ENCODE peak calls at places on chromosomes 5 and 9, in six cellular contexts. H is neural progenitor cell; R is psoas muscle; V is CD4-positive, alpha-beta memory T cell; F is CD4-positive, CD25-positive, alpha-beta regulatory T cell; E is tibial nerve. U is an unnamed sample.

GRCh38 chr5:102313907-102314306 is 17.8 kb upstream of the SLCO4C1 start:
- DNase-seq in R (no peak), E (no peak), F (no peak), H (peak; percentile 5), V (no peak), U (no peak)

GRCh38 chr9:137506274-137506673 is 43.9 kb downstream of the PNPLA7 start:
- DNase-seq in E (no peak), H (no peak), R (no peak), V (no peak), F (no peak), U (no peak)

GRCh38 chr5:83125560-83125959 is 48.2 kb downstream of the XRCC4 start:
- DNase-seq in R (no peak), E (no peak), H (no peak), V (no peak), F (no peak), U (no peak)

GRCh38 chr9:137280478-137281344 is 3.2 kb downstream of the TOR4A start:
- DNase-seq in E (no peak), R (peak; percentile 26), V (no peak), H (peak; percentile 82), F (no peak), U (no peak)

GRCh38 chr5:3190930-3191329 is 404.7 kb upstream of the IRX1 start:
- DNase-seq in F (no peak), V (no peak), E (no peak), R (no peak), H (no peak), U (no peak)

GRCh38 chr5:125486634-125487033 is 740.2 kb upstream of the ZNF608 start:
- DNase-seq in R (no peak), H (no peak), F (no peak), V (no peak), E (no peak), U (no peak)

GRCh38 chr5:150265984-150266383 is 23.6 kb downstream of the CAMK2A start:
- DNase-seq in E (no peak), H (no peak), F (no peak), R (no peak), V (no peak), U (no peak)

GRCh38 chr5:16152601-16153568 is 26.7 kb downstream of the MARCHF11 start:
- DNase-seq in R (no peak), V (no peak), E (no peak), F (no peak), H (no peak), U (no peak)

GRCh38 chr5:37370550-37370863 is 399 bp downstream of the NUP155 start:
- DNase-seq in E (no peak), H (no peak), F (no peak), V (no peak), R (no peak), U (no peak)

GRCh38 chr9:111759762-111760639 is 34.7 kb downstream of the SHOC1 start:
- DNase-seq in E (no peak), V (peak; percentile 70), F (peak; percentile 74), H (peak; percentile 60), R (no peak), U (peak; percentile 74)

GRCh38 chr5:134175874-134176522 is 752 bp downstream of the SKP1 start:
- DNase-seq in E (no peak), R (no peak), V (no peak), H (no peak), F (no peak), U (no peak)

GRCh38 chr9:4297795-4298254 is 2.0 kb downstream of the GLIS3 start:
- DNase-seq in F (peak; percentile 21), E (peak; percentile 16), V (peak; percentile 28), H (peak; percentile 94), R (peak; percentile 72), U (no peak)

GRCh38 chr9:109652971-109653370 is 127.0 kb upstream of the PALM2AKAP2 start:
- DNase-seq in V (no peak), H (peak; percentile 22), R (no peak), E (no peak), F (no peak), U (no peak)

GRCh38 chr9:19162956-19163355 is 35.7 kb upstream of the PLIN2 start:
- DNase-seq in F (no peak), V (no peak), H (no peak), R (peak; percentile 60), E (no peak), U (no peak)

GRCh38 chr5:55601209-55601618 is 66.5 kb upstream of the PLPP1 start:
- DNase-seq in E (peak; percentile 63), R (peak; percentile 76), F (no peak), H (peak; percentile 57), V (no peak), U (no peak)

GRCh38 chr9:32665101-32665500 is 29.6 kb upstream of the TAF1L start:
- DNase-seq in H (no peak), F (no peak), E (no peak), V (no peak), R (no peak), U (no peak)

GRCh38 chr5:69271376-69271775 is 36.7 kb downstream of the CDK7 start:
- DNase-seq in F (no peak), V (no peak), R (no peak), E (no peak), H (no peak), U (no peak)

GRCh38 chr9:125829743-125830142 is 82.6 kb downstream of the PBX3 start:
- DNase-seq in V (peak; percentile 66), R (no peak), H (no peak), E (no peak), F (peak; percentile 61), U (no peak)

GRCh38 chr5:180082633-180083420 is 11.3 kb upstream of the RNF130 start:
- DNase-seq in R (no peak), V (no peak), E (no peak), H (peak; percentile 95), F (no peak), U (no peak)

DNA sequence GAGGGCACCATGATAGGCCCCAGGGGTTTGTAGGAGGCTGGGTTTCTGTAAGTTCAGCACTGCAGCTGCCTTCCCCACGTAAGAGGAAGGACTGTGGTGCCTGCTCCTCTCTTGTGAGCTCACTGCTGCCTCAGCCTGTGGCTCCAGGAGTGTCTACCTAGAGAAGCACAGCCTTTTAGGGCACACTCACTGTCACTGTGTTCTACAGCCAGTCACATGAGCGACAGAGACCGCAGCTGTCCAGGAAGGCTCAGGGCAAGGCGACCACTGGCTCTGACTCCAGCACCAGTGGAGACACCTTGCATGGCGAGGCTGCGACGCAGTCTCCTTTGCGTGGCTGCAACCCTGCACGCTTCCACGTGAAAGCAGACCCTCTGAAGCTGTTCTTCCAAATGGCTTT is 72.8 kb downstream of the OTULIN start:
- DNase-seq in R (no peak), F (no peak), H (no peak), V (no peak), E (no peak), U (no peak)
- H3K27ac ChIP-seq in R (peak overlapping the region; percentile 66), F (no peak overlapping the region), H (no peak overlapping the region), V (no peak overlapping the region), E (no peak overlapping the region), U (no peak overlapping the region)

GRCh38 chr9:126962336-126962735 is 47.8 kb downstream of the RALGPS1 start:
- DNase-seq in V (no peak), F (no peak), R (no peak), H (no peak), E (no peak), U (no peak)
- H3K27ac ChIP-seq in V (no peak overlapping the region), F (no peak overlapping the region), R (peak overlapping the region; percentile 37), H (no peak overlapping the region), E (no peak overlapping the region), U (no peak overlapping the region)

GRCh38 chr9:70413798-70414775 is at the start of gene KLF9:
- DNase-seq in E (peak; percentile 90), R (peak; percentile 95), H (peak; percentile 87), V (peak; percentile 97), F (peak; percentile 95), U (peak; percentile 92)
- H3K27ac ChIP-seq in E (peak within 1 kb of the TSS; percentile 100), R (peak within 1 kb of the TSS; percentile 100), H (no peak within 1 kb of the TSS), V (peak within 1 kb of the TSS; percentile 98), F (peak within 1 kb of the TSS; percentile 97), U (peak within 1 kb of the TSS; percentile 100)

GRCh38 chr5:95728494-95729114 is 2.5 kb upstream of the RHOBTB3 start:
- DNase-seq in F (no peak), E (no peak), V (no peak), R (no peak), H (no peak), U (no peak)

GRCh38 chr5:95726811-95727763 is 4.0 kb upstream of the RHOBTB3 start:
- DNase-seq in R (no peak), E (no peak), H (no peak), V (no peak), F (no peak), U (no peak)

GRCh38 chr5:95729115-95730010 is 1.8 kb upstream of the RHOBTB3 start:
- DNase-seq in E (no peak), V (no peak), F (no peak), R (no peak), H (no peak), U (no peak)

GRCh38 chr5:95725937-95726810 is 5.0 kb upstream of the RHOBTB3 start:
- DNase-seq in V (no peak), F (no peak), H (no peak), E (no peak), R (no peak), U (peak; percentile 18)

GRCh38 chr5:95727764-95728191 is 3.4 kb upstream of the RHOBTB3 start:
- DNase-seq in H (no peak), F (no peak), V (no peak), R (no peak), E (no peak), U (no peak)
- H3K27ac ChIP-seq in H (no peak overlapping the region), F (no peak overlapping the region), V (no peak overlapping the region), R (peak overlapping the region; percentile 25), E (peak overlapping the region; percentile 98), U (no peak overlapping the region)

U was measured in AG04450.